ENCODE peak calls at places on chromosomes 12 and 14, in eight cellular contexts. One of them, this sample, is unnamed.

GRCh38 chr14:51041853-51042252 is 53.1 kb downstream of the TRIM9 start:
- DNase-seq in NCI-H446 treated with DMSO at 0.1 percent for 48 hours: no peak
- DNase-seq in MCF 10A: no peak
- DNase-seq in AG08396: no peak
- DNase-seq in stimulated activated naive B cell treated with anti-CD40 and anti-IgM and Interleukin-4, amounts not matched to agents 10 μg/mL and 1 μg/mL and 100 μg/mL, for 72 hours: no peak
- DNase-seq in stimulated activated CD4-positive, alpha-beta T cell treated with anti-CD3 and anti-CD28 coated beads, Interleukin-2, amount 100 ng/mL, for 24 hours: no peak
- DNase-seq in WTC11: no peak
- DNase-seq in HT1080: peak; percentile 9
- DNase-seq in this sample: no peak

GRCh38 chr12:114687802-114688201 is 3.8 kb upstream of the TBX3 start:
- DNase-seq in MCF 10A: no peak
- DNase-seq in NCI-H446 treated with DMSO at 0.1 percent for 48 hours: no peak
- DNase-seq in WTC11: no peak
- DNase-seq in HT1080: no peak
- DNase-seq in stimulated activated naive B cell treated with anti-CD40 and anti-IgM and Interleukin-4, amounts not matched to agents 10 μg/mL and 1 μg/mL and 100 μg/mL, for 72 hours: no peak
- DNase-seq in stimulated activated CD4-positive, alpha-beta T cell treated with anti-CD3 and anti-CD28 coated beads, Interleukin-2, amount 100 ng/mL, for 24 hours: no peak
- DNase-seq in AG08396: no peak
- DNase-seq in this sample: no peak

GRCh38 chr12:132286912-132287311 is 42.5 kb downstream of the GALNT9 start:
- DNase-seq in stimulated activated naive B cell treated with anti-CD40 and anti-IgM and Interleukin-4, amounts not matched to agents 10 μg/mL and 1 μg/mL and 100 μg/mL, for 72 hours: no peak
- DNase-seq in HT1080: peak; percentile 57
- DNase-seq in MCF 10A: peak; percentile 87
- DNase-seq in stimulated activated CD4-positive, alpha-beta T cell treated with anti-CD3 and anti-CD28 coated beads, Interleukin-2, amount 100 ng/mL, for 24 hours: no peak
- DNase-seq in NCI-H446 treated with DMSO at 0.1 percent for 48 hours: no peak
- DNase-seq in AG08396: no peak
- DNase-seq in WTC11: peak; percentile 5
- DNase-seq in this sample: no peak

GRCh38 chr14:92712654-92713051 is 35.8 kb downstream of the LGMN start:
- DNase-seq in AG08396: no peak
- DNase-seq in WTC11: no peak
- DNase-seq in stimulated activated CD4-positive, alpha-beta T cell treated with anti-CD3 and anti-CD28 coated beads, Interleukin-2, amount 100 ng/mL, for 24 hours: no peak
- DNase-seq in HT1080: no peak
- DNase-seq in stimulated activated naive B cell treated with anti-CD40 and anti-IgM and Interleukin-4, amounts not matched to agents 10 μg/mL and 1 μg/mL and 100 μg/mL, for 72 hours: no peak
- DNase-seq in MCF 10A: no peak
- DNase-seq in NCI-H446 treated with DMSO at 0.1 percent for 48 hours: no peak
- DNase-seq in this sample: no peak

GRCh38 chr14:61150851-61151250 is 130.3 kb downstream of the TMEM30B start:
- DNase-seq in stimulated activated CD4-positive, alpha-beta T cell treated with anti-CD3 and anti-CD28 coated beads, Interleukin-2, amount 100 ng/mL, for 24 hours: no peak
- DNase-seq in NCI-H446 treated with DMSO at 0.1 percent for 48 hours: no peak
- DNase-seq in stimulated activated naive B cell treated with anti-CD40 and anti-IgM and Interleukin-4, amounts not matched to agents 10 μg/mL and 1 μg/mL and 100 μg/mL, for 72 hours: no peak
- DNase-seq in AG08396: no peak
- DNase-seq in WTC11: no peak
- DNase-seq in HT1080: no peak
- DNase-seq in MCF 10A: peak; percentile 8
- DNase-seq in this sample: no peak

GRCh38 chr12:63706336-63706735 is 38.0 kb upstream of the DPY19L2 start:
- DNase-seq in stimulated activated naive B cell treated with anti-CD40 and anti-IgM and Interleukin-4, amounts not matched to agents 10 μg/mL and 1 μg/mL and 100 μg/mL, for 72 hours: no peak
- DNase-seq in MCF 10A: no peak
- DNase-seq in stimulated activated CD4-positive, alpha-beta T cell treated with anti-CD3 and anti-CD28 coated beads, Interleukin-2, amount 100 ng/mL, for 24 hours: no peak
- DNase-seq in NCI-H446 treated with DMSO at 0.1 percent for 48 hours: no peak
- DNase-seq in AG08396: no peak
- DNase-seq in HT1080: no peak
- DNase-seq in WTC11: no peak
- DNase-seq in this sample: no peak

GRCh38 chr14:77309122-77309521 is 11.6 kb downstream of the POMT2 start:
- DNase-seq in HT1080: no peak
- DNase-seq in AG08396: no peak
- DNase-seq in NCI-H446 treated with DMSO at 0.1 percent for 48 hours: no peak
- DNase-seq in WTC11: no peak
- DNase-seq in MCF 10A: no peak
- DNase-seq in stimulated activated CD4-positive, alpha-beta T cell treated with anti-CD3 and anti-CD28 coated beads, Interleukin-2, amount 100 ng/mL, for 24 hours: no peak
- DNase-seq in stimulated activated naive B cell treated with anti-CD40 and anti-IgM and Interleukin-4, amounts not matched to agents 10 μg/mL and 1 μg/mL and 100 μg/mL, for 72 hours: no peak
- DNase-seq in this sample: no peak

GRCh38 chr14:103385994-103386491 is 828 bp downstream of the MARK3 start:
- DNase-seq in WTC11: peak; percentile 29
- DNase-seq in HT1080: no peak
- DNase-seq in stimulated activated naive B cell treated with anti-CD40 and anti-IgM and Interleukin-4, amounts not matched to agents 10 μg/mL and 1 μg/mL and 100 μg/mL, for 72 hours: peak; percentile 26
- DNase-seq in AG08396: no peak
- DNase-seq in NCI-H446 treated with DMSO at 0.1 percent for 48 hours: no peak
- DNase-seq in MCF 10A: peak; percentile 51
- DNase-seq in stimulated activated CD4-positive, alpha-beta T cell treated with anti-CD3 and anti-CD28 coated beads, Interleukin-2, amount 100 ng/mL, for 24 hours: peak; percentile 41
- DNase-seq in this sample: no peak

GRCh38 chr12:110737532-110737931 is 5.2 kb downstream of the PPP1CC start:
- DNase-seq in MCF 10A: no peak
- DNase-seq in NCI-H446 treated with DMSO at 0.1 percent for 48 hours: no peak
- DNase-seq in HT1080: no peak
- DNase-seq in stimulated activated naive B cell treated with anti-CD40 and anti-IgM and Interleukin-4, amounts not matched to agents 10 μg/mL and 1 μg/mL and 100 μg/mL, for 72 hours: no peak
- DNase-seq in WTC11: no peak
- DNase-seq in AG08396: no peak
- DNase-seq in stimulated activated CD4-positive, alpha-beta T cell treated with anti-CD3 and anti-CD28 coated beads, Interleukin-2, amount 100 ng/mL, for 24 hours: no peak
- DNase-seq in this sample: no peak

GRCh38 chr12:93109794-93110203 is 180.7 kb upstream of the EEA1 start:
- DNase-seq in HT1080: no peak
- DNase-seq in WTC11: no peak
- DNase-seq in MCF 10A: no peak
- DNase-seq in AG08396: no peak
- DNase-seq in stimulated activated CD4-positive, alpha-beta T cell treated with anti-CD3 and anti-CD28 coated beads, Interleukin-2, amount 100 ng/mL, for 24 hours: peak; percentile 21
- DNase-seq in stimulated activated naive B cell treated with anti-CD40 and anti-IgM and Interleukin-4, amounts not matched to agents 10 μg/mL and 1 μg/mL and 100 μg/mL, for 72 hours: no peak
- DNase-seq in NCI-H446 treated with DMSO at 0.1 percent for 48 hours: no peak
- DNase-seq in this sample: no peak

GRCh38 chr12:122147514-122148290 is 26.3 kb downstream of the IL31 start:
- DNase-seq in HT1080: no peak
- DNase-seq in WTC11: no peak
- DNase-seq in stimulated activated CD4-positive, alpha-beta T cell treated with anti-CD3 and anti-CD28 coated beads, Interleukin-2, amount 100 ng/mL, for 24 hours: no peak
- DNase-seq in NCI-H446 treated with DMSO at 0.1 percent for 48 hours: no peak
- DNase-seq in AG08396: peak; percentile 5
- DNase-seq in MCF 10A: no peak
- DNase-seq in stimulated activated naive B cell treated with anti-CD40 and anti-IgM and Interleukin-4, amounts not matched to agents 10 μg/mL and 1 μg/mL and 100 μg/mL, for 72 hours: no peak
- DNase-seq in this sample: no peak